ENCODE peak calls at places on chromosomes 16 and 17, in four cellular contexts. G, K, U and O are unnamed samples.

GRCh38 chr16:71214771-71215381 is 15.6 kb downstream of the HYDIN start:
- DNase-seq in G (no peak), K (no peak), U (no peak), O (no peak)

GRCh38 chr17:8185580-8186445 is 4.2 kb downstream of the BORCS6 start:
- DNase-seq in G (peak; percentile 92), K (peak; percentile 97), U (peak; percentile 88), O (peak; percentile 93)

GRCh38 chr16:86120982-86121242 is 221.9 kb downstream of the IRF8 start:
- DNase-seq in G (no peak), K (no peak), U (no peak), O (no peak)

GRCh38 chr16:67120025-67120424 is 10.3 kb downstream of the PHAF1 start:
- DNase-seq in G (no peak), K (no peak), U (no peak), O (no peak)

GRCh38 chr17:40303009-40303657 is 5.8 kb upstream of the RARA start:
- DNase-seq in G (peak; percentile 44), K (peak; percentile 84), U (no peak), O (no peak)

GRCh38 chr17:44905006-44906000 is 6.1 kb upstream of the EFTUD2 start:
- DNase-seq in G (no peak), K (peak; percentile 83), U (no peak), O (no peak)

GRCh38 chr16:84881702-84882521 is 62.1 kb downstream of the CRISPLD2 start:
- DNase-seq in G (peak; percentile 58), K (no peak), U (no peak), O (no peak)

GRCh38 chr17:6279659-6280058 is 155.3 kb downstream of the AIPL1 start:
- DNase-seq in G (no peak), K (peak; percentile 62), U (no peak), O (no peak)

GRCh38 chr16:57053206-57053605 is 39.2 kb upstream of the CPNE2 start:
- DNase-seq in G (no peak), K (no peak), U (no peak), O (no peak)

GRCh38 chr16:55325458-55326109 is 1.6 kb downstream of the IRX6 start:
- DNase-seq in G (no peak), K (no peak), U (no peak), O (no peak)

GRCh38 chr17:2634361-2634960 is 41.0 kb downstream of the PAFAH1B1 start:
- DNase-seq in G (no peak), K (peak; percentile 68), U (no peak), O (no peak)

GRCh38 chr17:75485688-75486087 is 29.3 kb downstream of the TMEM94 start:
- DNase-seq in G (no peak), K (no peak), U (no peak), O (peak; percentile 57)

GRCh38 chr17:72192409-72193192 is 71.8 kb downstream of the SOX9 start:
- DNase-seq in G (no peak), K (no peak), U (no peak), O (no peak)

GRCh38 chr17:67818110-67819002 is 6.9 kb upstream of the BPTF start:
- DNase-seq in G (no peak), K (peak; percentile 67), U (no peak), O (no peak)

GRCh38 chr17:21283482-21284318 is 811 bp upstream of the MAP2K3 start:
- DNase-seq in G (peak; percentile 61), K (no peak), U (peak; percentile 71), O (no peak)

GRCh38 chr16:72673118-72673517 is 374.8 kb downstream of the ZFHX3 start:
- DNase-seq in G (no peak), K (no peak), U (no peak), O (no peak)

GRCh38 chr17:80045703-80046102 is 9.3 kb downstream of the CCDC40 start:
- DNase-seq in G (no peak), K (no peak), U (no peak), O (no peak)

GRCh38 chr17:78759203-78759968 is 22.7 kb downstream of the CYTH1 start:
- DNase-seq in G (no peak), K (peak; percentile 93), U (no peak), O (peak; percentile 77)

GRCh38 chr17:70523407-70523806 is 354.1 kb downstream of the KCNJ2 start:
- DNase-seq in G (no peak), K (no peak), U (no peak), O (no peak)
- H3K9me3 ChIP-seq in G (no peaks in the 10 kb centered on the region), K (no peaks in the 10 kb centered on the region), U (no peaks in the 10 kb centered on the region), O (no peaks in the 10 kb centered on the region)

GRCh38 chr17:48575673-48576478 is 2.3 kb downstream of the HOXB4 start:
- DNase-seq in G (no peak), K (peak; percentile 49), U (peak; percentile 35), O (no peak)

GRCh38 chr17:48578616-48579560 is 738 bp upstream of the HOXB4 start:
- DNase-seq in G (no peak), K (peak; percentile 55), U (no peak), O (no peak)

GRCh38 chr17:48577946-48578615 is at the start of gene HOXB4:
- DNase-seq in G (peak; percentile 68), K (peak; percentile 94), U (peak; percentile 72), O (no peak)

GRCh38 chr17:48576479-48577309 is 1.5 kb downstream of the HOXB4 start:
- DNase-seq in G (peak; percentile 57), K (peak; percentile 56), U (no peak), O (no peak)

GRCh38 chr17:48577330-48577945 is 712 bp downstream of the HOXB4 start:
- DNase-seq in G (no peak), K (peak; percentile 57), U (no peak), O (no peak)
- H3K4me3 ChIP-seq in G (peak overlapping the region; percentile 29), K (peak overlapping the region; percentile 61), U (peak overlapping the region; percentile 46), O (peak overlapping the region; percentile 59)

DNA sequence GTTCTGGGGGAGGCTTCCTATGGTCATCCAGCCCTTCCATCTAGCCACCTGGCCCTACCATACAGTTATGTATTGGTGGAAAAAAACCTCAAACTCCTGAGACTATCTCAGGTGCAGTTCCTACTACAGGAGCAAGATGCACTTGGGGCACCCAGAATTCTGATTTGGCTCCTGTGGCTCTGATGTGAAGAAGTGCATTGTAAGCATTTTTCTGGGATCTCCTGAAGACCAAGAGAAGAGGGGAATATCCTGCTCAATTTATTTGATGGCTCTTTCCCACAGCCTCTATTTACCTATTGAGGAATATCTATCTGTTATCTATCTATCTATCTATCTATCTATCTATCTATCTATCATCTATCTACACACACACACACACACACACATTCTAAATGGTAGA is 1981.5 kb downstream of the TP53TG3F start:
- DNase-seq in G (no peak), K (no peak), U (no peak), O (no peak)
- H3K9me3 ChIP-seq in G (no peaks in the 10 kb centered on the region), K (peaks cover 6% of the 10 kb centered on the region), U (no peaks in the 10 kb centered on the region), O (peaks cover under 1% of the 10 kb centered on the region)

GRCh38 chr17:70168979-70169706 is at the start of gene KCNJ2:
- DNase-seq in G (peak; percentile 75), K (peak; percentile 88), U (peak; percentile 87), O (peak; percentile 97)
- H3K4me3 ChIP-seq in G (peak within 1 kb of the TSS; percentile 24), K (peak within 1 kb of the TSS; percentile 86), U (peak within 1 kb of the TSS; percentile 53), O (peak within 1 kb of the TSS; percentile 69)

GRCh38 chr16:68574479-68574878 is 35.4 kb downstream of the ZFP90 start:
- DNase-seq in G (no peak), K (no peak), U (no peak), O (no peak)

GRCh38 chr16:68577352-68577853 is 38.3 kb downstream of the ZFP90 start:
- DNase-seq in G (no peak), K (no peak), U (no peak), O (no peak)

DNA sequence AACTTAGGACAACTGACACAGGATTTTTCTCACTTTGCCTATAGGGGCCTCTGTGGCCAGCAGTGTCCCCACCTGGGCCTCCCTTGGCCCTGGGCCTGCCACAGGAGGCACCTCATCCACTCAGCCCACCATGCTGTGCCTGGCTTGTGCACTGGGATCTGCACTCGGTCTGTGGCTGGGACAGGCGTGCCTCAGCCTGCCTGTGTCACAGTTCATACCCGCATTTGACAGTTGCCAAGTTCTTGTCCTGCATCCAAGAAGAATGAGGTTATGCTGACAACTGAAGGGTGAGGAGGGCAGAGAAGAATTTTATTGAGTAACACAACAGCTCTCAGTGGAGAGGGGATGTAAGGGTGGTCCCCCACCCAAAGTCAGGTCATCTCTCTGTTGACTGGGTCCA is 36.0 kb downstream of the ZFP90 start:
- DNase-seq in G (no peak), K (no peak), U (no peak), O (no peak)
- H3K9me3 ChIP-seq in G (no peaks in the 10 kb centered on the region), K (peaks cover 62% of the 10 kb centered on the region), U (no peaks in the 10 kb centered on the region), O (peaks cover 80% of the 10 kb centered on the region)

GRCh38 chr16:30183961-30184429 is 593 bp downstream of the CORO1A start:
- DNase-seq in G (peak; percentile 19), K (peak; percentile 94), U (peak; percentile 40), O (peak; percentile 69)

GRCh38 chr16:30185683-30186421 is 2.5 kb downstream of the CORO1A start:
- DNase-seq in G (peak; percentile 30), K (peak; percentile 94), U (peak; percentile 58), O (peak; percentile 81)

GRCh38 chr16:30185141-30185682 is 1.8 kb downstream of the CORO1A start:
- DNase-seq in G (peak; percentile 18), K (peak; percentile 63), U (peak; percentile 27), O (peak; percentile 67)

GRCh38 chr16:30183236-30183960 is at the start of gene CORO1A:
- DNase-seq in G (peak; percentile 86), K (peak; percentile 96), U (peak; percentile 89), O (peak; percentile 93)

DNA sequence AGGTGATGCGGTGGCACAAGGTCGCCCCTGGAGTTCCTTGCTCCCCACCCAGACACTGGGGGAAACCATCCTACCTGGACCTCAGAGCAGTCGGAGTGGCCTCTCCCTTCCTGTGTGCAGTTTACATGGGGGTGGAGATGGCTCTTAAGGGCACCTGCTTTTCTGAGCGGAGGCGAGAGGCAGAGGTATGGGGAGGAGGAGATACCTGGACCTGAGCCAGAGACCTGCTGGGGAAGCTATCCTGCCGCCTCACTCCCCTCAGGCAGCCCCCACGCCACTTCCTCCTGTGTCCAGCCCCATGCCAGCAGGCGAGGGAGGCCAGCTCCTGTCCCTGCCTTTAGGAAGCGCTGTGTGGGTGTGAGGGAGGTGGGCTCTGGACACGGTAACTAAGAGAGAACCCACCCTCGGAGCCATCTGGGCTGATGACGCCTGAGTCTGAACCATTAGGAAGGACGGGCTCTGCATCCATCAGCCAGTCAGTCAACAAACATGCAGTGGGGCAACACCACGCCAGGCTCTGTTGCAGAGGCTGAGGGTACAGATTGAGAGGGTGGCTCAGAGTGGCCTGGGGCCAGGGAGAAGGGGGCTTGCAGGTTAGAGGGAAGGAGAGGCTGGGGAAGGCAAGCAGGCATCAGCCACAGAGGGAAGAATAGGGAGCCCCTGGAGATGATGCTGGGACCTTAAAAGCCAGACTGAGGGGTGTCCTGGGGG is 1.2 kb downstream of the CORO1A start:
- DNase-seq in G (peak; percentile 18), K (peak; percentile 75), U (peak; percentile 48), O (peak; percentile 70)
- H3K4me3 ChIP-seq in G (peak overlapping the region; percentile 49), K (peak overlapping the region; percentile 65), U (peak overlapping the region; percentile 62), O (peak overlapping the region; percentile 65)

GRCh38 chr16:34078697-34079096 is 619.3 kb downstream of the TP53TG3F start:
- DNase-seq in G (no peak), K (no peak), U (no peak), O (no peak)
- H3K9me3 ChIP-seq in G (no peaks in the 10 kb centered on the region), K (peaks cover 38% of the 10 kb centered on the region), U (no peaks in the 10 kb centered on the region), O (peaks cover 12% of the 10 kb centered on the region)

DNA sequence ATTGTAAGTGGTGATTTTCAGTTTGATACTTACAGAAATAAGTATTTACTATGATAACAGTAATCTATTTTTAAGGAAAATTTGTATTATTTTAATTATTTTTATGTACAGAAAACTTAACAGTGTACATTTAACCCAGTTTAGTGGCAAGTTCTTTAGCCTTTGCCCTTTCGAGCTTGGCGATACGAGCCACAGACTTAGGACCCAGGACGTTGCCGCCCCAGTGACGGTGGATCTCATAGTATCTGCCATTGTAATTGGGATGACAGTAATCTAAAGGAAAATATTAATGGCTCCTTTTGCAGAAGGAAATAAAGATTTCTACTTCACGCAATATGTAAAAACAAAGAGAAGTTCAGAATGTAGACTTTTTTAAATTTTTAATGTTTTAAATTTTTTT is 5.2 kb upstream of the CDR2 start:
- DNase-seq in G (no peak), K (no peak), U (no peak), O (no peak)
- H3K4me3 ChIP-seq in G (no peak overlapping the region), K (no peak overlapping the region), U (no peak overlapping the region), O (no peak overlapping the region)